ENCODE peak calls at places on chromosomes 13 and 19, in seven cellular contexts. D, A, E, I, J, L and G are unnamed samples.
A peak's percentile ranks its signal among the peaks of the same experiment; 100 is the strongest.

GRCh38 chr19:18775586-18776287 is 15.4 kb downstream of the COMP start:
- DNase-seq in L (no peak), E (no peak), I (no peak), D (peak; percentile 71), A (peak; percentile 28), J (no peak), G (no peak)

GRCh38 chr19:47340477-47341208 is 8.5 kb upstream of the DHX34 start:
- DNase-seq in D (no peak), A (no peak), L (no peak), J (no peak), I (no peak), E (no peak), G (no peak)

GRCh38 chr19:45251452-45252354 is 632 bp downstream of the MARK4 start:
- DNase-seq in D (no peak), E (no peak), L (no peak), J (no peak), A (peak; percentile 41), I (no peak), G (peak; percentile 52)

GRCh38 chr13:67614013-67614412 is 383.9 kb upstream of the PCDH9 start:
- DNase-seq in I (no peak), A (no peak), J (no peak), E (no peak), L (no peak), D (no peak), G (no peak)

GRCh38 chr13:97344250-97345175 is 89.5 kb upstream of the RAP2A start:
- DNase-seq in J (no peak), I (no peak), E (peak; percentile 32), L (peak; percentile 71), D (peak; percentile 61), A (peak; percentile 70), G (peak; percentile 59)

GRCh38 chr19:11196406-11197287 is 698 bp downstream of the KANK2 start:
- DNase-seq in D (peak; percentile 28), A (peak; percentile 48), E (no peak), J (no peak), L (no peak), I (no peak), G (peak; percentile 67)

GRCh38 chr19:39828015-39828633 is 5.8 kb downstream of the DYRK1B start:
- DNase-seq in L (no peak), A (no peak), D (no peak), E (no peak), J (no peak), I (no peak), G (no peak)

GRCh38 chr13:73943137-73943964 is 190.9 kb downstream of the KLF12 start:
- DNase-seq in D (no peak), E (no peak), I (no peak), A (no peak), J (no peak), L (no peak), G (no peak)

GRCh38 chr13:47859129-47859528 is 141.9 kb downstream of the SUCLA2 start:
- DNase-seq in E (no peak), L (peak; percentile 33), A (no peak), I (no peak), D (no peak), J (no peak), G (peak; percentile 32)

GRCh38 chr19:53394522-53394973 is 401 bp upstream of the ZNF765 start:
- DNase-seq in E (no peak), D (peak; percentile 61), L (peak; percentile 89), J (no peak), I (peak; percentile 83), A (peak; percentile 76), G (peak; percentile 92)

GRCh38 chr13:47332149-47332548 is 435.3 kb upstream of the HTR2A start:
- DNase-seq in E (no peak), J (no peak), L (peak; percentile 1), D (peak; percentile 8), I (no peak), A (peak; percentile 32), G (no peak)

GRCh38 chr13:65966991-65967451 is 1263.1 kb downstream of the PCDH9 start:
- DNase-seq in D (peak; percentile 45), I (peak; percentile 48), J (peak; percentile 25), E (no peak), L (peak; percentile 4), A (peak; percentile 65), G (peak; percentile 92)

GRCh38 chr13:96796234-96796633 is 198.0 kb downstream of the OXGR1 start:
- DNase-seq in E (no peak), A (no peak), L (no peak), I (no peak), D (no peak), J (no peak), G (no peak)

GRCh38 chr13:109309625-109310363 is 476.6 kb downstream of the IRS2 start:
- DNase-seq in L (no peak), J (no peak), D (no peak), E (no peak), A (no peak), I (no peak), G (no peak)

GRCh38 chr19:32104465-32105235 is 240.8 kb upstream of the ZNF507 start:
- DNase-seq in J (no peak), A (peak; percentile 84), L (no peak), D (no peak), E (no peak), I (no peak), G (no peak)

GRCh38 chr13:76939215-76939614 is 9.1 kb upstream of the ACOD1 start:
- DNase-seq in D (peak; percentile 41), E (no peak), J (no peak), I (no peak), A (peak; percentile 10), L (peak; percentile 79), G (no peak)

GRCh38 chr13:35988648-35989081 is 142.5 kb downstream of the DCLK1 start:
- DNase-seq in I (no peak), E (no peak), L (peak; percentile 97), J (no peak), A (no peak), D (no peak), G (peak; percentile 41)

GRCh38 chr19:41302624-41303351 is 7.2 kb upstream of the CCDC97 start:
- DNase-seq in A (no peak), E (no peak), L (no peak), J (no peak), D (no peak), I (no peak), G (no peak)

GRCh38 chr13:77919351-77920294 is 992 bp upstream of the EDNRB start:
- DNase-seq in A (peak; percentile 61), I (peak; percentile 73), D (peak; percentile 15), J (peak; percentile 36), E (peak; percentile 18), L (peak; percentile 57), G (peak; percentile 75)

GRCh38 chr13:23751195-23751594 is 138.0 kb downstream of the MIPEP start:
- DNase-seq in D (peak; percentile 53), L (no peak), J (no peak), A (no peak), E (no peak), I (no peak), G (no peak)

GRCh38 chr13:97116754-97117153 is 105.4 kb upstream of the MBNL2 start:
- DNase-seq in E (no peak), J (no peak), D (peak; percentile 65), L (peak; percentile 38), A (peak; percentile 68), I (no peak), G (peak; percentile 69)

GRCh38 chr19:4369109-4369887 is 25.9 kb downstream of the MPND start:
- DNase-seq in L (no peak), J (no peak), I (peak; percentile 62), E (no peak), A (no peak), D (no peak), G (peak; percentile 55)

GRCh38 chr19:28846094-28846812 is 366.7 kb downstream of the UQCRFS1 start:
- DNase-seq in I (no peak), A (no peak), D (no peak), J (no peak), L (no peak), E (no peak), G (no peak)

GRCh38 chr13:104295537-104295936 is 1229.3 kb upstream of the SLC10A2 start:
- DNase-seq in L (no peak), E (no peak), A (no peak), D (no peak), J (no peak), I (no peak), G (peak; percentile 17)
- H2BK5ac ChIP-seq in L (no peak overlapping the region), E (no peak overlapping the region), A (no peak overlapping the region), D (no peak overlapping the region), J (no peak overlapping the region), I (no peak overlapping the region), G (no peak overlapping the region)

GRCh38 chr19:6297202-6297601 is 17.4 kb upstream of the MLLT1 start:
- DNase-seq in D (no peak), L (no peak), I (no peak), E (no peak), J (no peak), A (no peak), G (no peak)
- H3K4ac ChIP-seq in D (no peak overlapping the region), L (no peak overlapping the region), I (no peak overlapping the region), E (no peak overlapping the region), J (no peak overlapping the region), A (no peak overlapping the region), G (no peak overlapping the region)

GRCh38 chr13:21018220-21018619 is 43.2 kb downstream of the LATS2 start:
- DNase-seq in A (peak; percentile 45), L (peak; percentile 62), J (no peak), E (no peak), D (no peak), I (no peak), G (no peak)

GRCh38 chr13:21020176-21020575 is 41.2 kb downstream of the LATS2 start:
- DNase-seq in L (no peak), E (no peak), I (peak; percentile 4), D (no peak), J (no peak), A (no peak), G (no peak)

GRCh38 chr13:21022694-21023325 is 38.6 kb downstream of the LATS2 start:
- DNase-seq in E (no peak), L (no peak), J (no peak), D (no peak), I (no peak), A (no peak), G (no peak)

GRCh38 chr13:21022056-21022693 is 39.2 kb downstream of the LATS2 start:
- DNase-seq in D (peak; percentile 18), J (no peak), L (no peak), I (no peak), A (no peak), E (no peak), G (no peak)

DNA sequence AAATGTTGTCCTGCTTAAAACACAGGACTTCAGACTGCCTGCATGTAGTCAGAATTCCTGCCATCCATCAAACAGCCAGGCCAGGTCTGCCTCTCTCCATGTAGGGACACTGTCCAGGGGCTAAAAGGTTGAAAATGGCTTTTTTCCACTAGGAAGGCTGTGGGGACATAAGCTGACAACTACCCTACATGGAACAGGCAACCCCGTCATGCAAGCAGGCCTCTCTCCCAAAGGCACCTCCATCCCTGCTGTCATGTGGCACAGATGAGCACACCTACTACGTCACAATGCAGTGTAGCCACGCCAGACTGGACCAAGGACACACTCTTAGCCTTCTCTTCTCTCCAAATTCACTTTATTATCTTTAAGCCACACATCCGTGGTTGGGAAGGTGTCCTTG is 40.8 kb downstream of the LATS2 start:
- DNase-seq in I (peak; percentile 14), E (no peak), A (no peak), J (no peak), D (no peak), L (no peak), G (no peak)
- H2BK120ac ChIP-seq in I (no peak overlapping the region), E (no peak overlapping the region), A (peak overlapping the region; percentile 21), J (no peak overlapping the region), D (no peak overlapping the region), L (no peak overlapping the region), G (no peak overlapping the region)

DNA sequence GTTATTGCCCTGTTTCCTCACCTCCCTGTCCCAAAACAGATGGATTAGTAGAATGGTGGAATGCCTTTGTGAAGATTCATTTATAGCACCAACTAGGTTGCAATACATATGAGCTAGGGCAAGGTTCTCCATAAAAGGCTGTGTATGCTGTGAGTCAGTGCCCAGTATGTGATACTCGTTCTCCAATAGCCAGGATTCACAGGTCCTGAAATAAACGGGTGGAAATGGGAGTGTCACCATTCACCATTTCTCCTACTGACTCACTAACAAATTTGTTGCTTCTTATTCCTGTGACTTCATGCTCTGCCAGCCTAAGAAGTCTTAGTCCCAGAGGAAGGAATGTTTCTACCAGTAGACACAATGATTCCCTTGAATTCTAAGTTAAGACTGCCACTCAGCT is 1745.4 kb downstream of the SLITRK1 start:
- DNase-seq in L (no peak), I (no peak), J (no peak), A (peak; percentile 0), D (no peak), E (no peak), G (no peak)
- H2BK5ac ChIP-seq in L (no peak overlapping the region), I (no peak overlapping the region), J (no peak overlapping the region), A (no peak overlapping the region), D (no peak overlapping the region), E (no peak overlapping the region), G (no peak overlapping the region)